ENCODE peak calls at places on chromosome 13, in eight cellular contexts. One of them, this sample, is unnamed.

GRCh38 chr13:31970237-31970930 is 61.2 kb upstream of the FRY start:
- DNase-seq in PC-3: peak; percentile 21
- DNase-seq in right cardiac atrium: no peak
- DNase-seq in testis: no peak
- DNase-seq in tibial artery: no peak
- DNase-seq in H1: no peak
- DNase-seq in neuronal stem cell: no peak
- DNase-seq in heart left ventricle: no peak
- DNase-seq in this sample: no peak

GRCh38 chr13:82136880-82137279 is 1745.4 kb downstream of the SLITRK1 start:
- DNase-seq in PC-3: peak; percentile 20
- DNase-seq in right cardiac atrium: no peak
- DNase-seq in testis: no peak
- DNase-seq in tibial artery: no peak
- DNase-seq in H1: no peak
- DNase-seq in neuronal stem cell: no peak
- DNase-seq in heart left ventricle: no peak
- DNase-seq in this sample: no peak

GRCh38 chr13:40306817-40307216 is 359.6 kb downstream of the FOXO1 start:
- DNase-seq in PC-3: no peak
- DNase-seq in right cardiac atrium: no peak
- DNase-seq in testis: no peak
- DNase-seq in tibial artery: no peak
- DNase-seq in H1: no peak
- DNase-seq in neuronal stem cell: no peak
- DNase-seq in heart left ventricle: no peak
- DNase-seq in this sample: no peak

GRCh38 chr13:101515504-101515903 is 63.0 kb downstream of the ITGBL1 start:
- DNase-seq in PC-3: no peak
- DNase-seq in right cardiac atrium: no peak
- DNase-seq in testis: no peak
- DNase-seq in tibial artery: no peak
- DNase-seq in H1: no peak
- DNase-seq in neuronal stem cell: no peak
- DNase-seq in heart left ventricle: no peak
- DNase-seq in this sample: no peak

GRCh38 chr13:94332360-94333040 is 147.0 kb downstream of the DCT start:
- DNase-seq in PC-3: no peak
- DNase-seq in right cardiac atrium: peak; percentile 35
- DNase-seq in testis: no peak
- DNase-seq in tibial artery: no peak
- DNase-seq in H1: no peak
- DNase-seq in neuronal stem cell: no peak
- DNase-seq in heart left ventricle: no peak
- DNase-seq in this sample: no peak

GRCh38 chr13:35992964-35993363 is 138.2 kb downstream of the DCLK1 start:
- DNase-seq in PC-3: no peak
- DNase-seq in right cardiac atrium: no peak
- DNase-seq in testis: no peak
- DNase-seq in tibial artery: no peak
- DNase-seq in H1: no peak
- DNase-seq in neuronal stem cell: no peak
- DNase-seq in heart left ventricle: no peak
- DNase-seq in this sample: no peak

GRCh38 chr13:49436890-49437289 is 7.0 kb downstream of the CAB39L start:
- DNase-seq in PC-3: peak; percentile 38
- DNase-seq in right cardiac atrium: peak; percentile 61
- DNase-seq in testis: peak; percentile 43
- DNase-seq in tibial artery: peak; percentile 69
- DNase-seq in H1: no peak
- DNase-seq in neuronal stem cell: no peak
- DNase-seq in heart left ventricle: no peak
- DNase-seq in this sample: no peak

GRCh38 chr13:51032831-51033230 is 78.2 kb downstream of the C13orf42 start:
- DNase-seq in PC-3: no peak
- DNase-seq in right cardiac atrium: no peak
- DNase-seq in testis: no peak
- DNase-seq in tibial artery: no peak
- DNase-seq in H1: no peak
- DNase-seq in neuronal stem cell: no peak
- DNase-seq in heart left ventricle: no peak
- DNase-seq in this sample: no peak

GRCh38 chr13:41622545-41623429 is 165.4 kb downstream of the RGCC start:
- DNase-seq in PC-3: peak; percentile 55
- DNase-seq in right cardiac atrium: no peak
- DNase-seq in testis: no peak
- DNase-seq in tibial artery: no peak
- DNase-seq in H1: no peak
- DNase-seq in neuronal stem cell: no peak
- DNase-seq in heart left ventricle: no peak
- DNase-seq in this sample: no peak

GRCh38 chr13:41599619-41600018 is 142.3 kb downstream of the RGCC start:
- DNase-seq in PC-3: no peak
- DNase-seq in right cardiac atrium: no peak
- DNase-seq in testis: no peak
- DNase-seq in tibial artery: no peak
- DNase-seq in H1: no peak
- DNase-seq in neuronal stem cell: no peak
- DNase-seq in heart left ventricle: no peak
- DNase-seq in this sample: no peak

GRCh38 chr13:53064721-53065120 is 36.1 kb downstream of the OLFM4 start:
- DNase-seq in PC-3: no peak
- DNase-seq in right cardiac atrium: peak; percentile 23
- DNase-seq in testis: no peak
- DNase-seq in tibial artery: no peak
- DNase-seq in H1: no peak
- DNase-seq in neuronal stem cell: no peak
- DNase-seq in heart left ventricle: no peak
- DNase-seq in this sample: no peak

GRCh38 chr13:27283906-27284523 is 13.4 kb downstream of the RASL11A start:
- DNase-seq in PC-3: peak; percentile 59
- DNase-seq in right cardiac atrium: no peak
- DNase-seq in testis: peak; percentile 63
- DNase-seq in tibial artery: no peak
- DNase-seq in H1: no peak
- DNase-seq in neuronal stem cell: no peak
- DNase-seq in heart left ventricle: no peak
- DNase-seq in this sample: no peak

DNA sequence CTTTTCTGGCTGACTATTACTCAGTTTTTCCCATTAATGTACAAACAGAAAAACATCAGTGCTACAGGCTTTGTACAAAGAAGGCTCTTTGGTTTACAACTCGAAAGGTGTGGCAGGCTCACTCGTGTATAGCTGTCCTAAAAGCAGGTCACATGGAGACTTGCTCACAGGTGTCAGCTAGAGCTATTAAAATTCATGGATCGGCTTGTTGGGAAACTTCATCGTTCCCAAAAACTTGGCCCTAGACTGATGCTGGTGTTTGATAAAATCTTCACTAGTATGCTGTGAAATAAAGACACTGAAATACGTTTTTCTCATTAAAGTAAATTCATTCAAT is 64.9 kb downstream of the MBNL2 start:
- DNase-seq in PC-3: no peak
- DNase-seq in right cardiac atrium: no peak
- DNase-seq in testis: no peak
- DNase-seq in tibial artery: no peak
- DNase-seq in H1: no peak
- DNase-seq in neuronal stem cell: no peak
- DNase-seq in heart left ventricle: no peak
- DNase-seq in this sample: no peak
- H3K4me1 ChIP-seq in PC-3: peaks cover 29% of the 10 kb centered on the region
- H3K4me1 ChIP-seq in right cardiac atrium: peaks cover 14% of the 10 kb centered on the region
- H3K4me1 ChIP-seq in testis: no peaks in the 10 kb centered on the region
- H3K4me1 ChIP-seq in tibial artery: peaks cover 48% of the 10 kb centered on the region
- H3K4me1 ChIP-seq in H1: no peaks in the 10 kb centered on the region
- H3K4me1 ChIP-seq in neuronal stem cell: no peaks in the 10 kb centered on the region
- H3K4me1 ChIP-seq in heart left ventricle: peaks cover 10% of the 10 kb centered on the region
- H3K4me1 ChIP-seq in this sample: no peaks in the 10 kb centered on the region

GRCh38 chr13:21063031-21063430 is 1.6 kb upstream of the LATS2 start:
- DNase-seq in PC-3: no peak
- DNase-seq in right cardiac atrium: no peak
- DNase-seq in testis: no peak
- DNase-seq in tibial artery: no peak
- DNase-seq in H1: no peak
- DNase-seq in neuronal stem cell: no peak
- DNase-seq in heart left ventricle: no peak
- DNase-seq in this sample: no peak

GRCh38 chr13:21061077-21061945 is at the start of gene LATS2:
- DNase-seq in PC-3: peak; percentile 94
- DNase-seq in right cardiac atrium: peak; percentile 96
- DNase-seq in testis: peak; percentile 97
- DNase-seq in tibial artery: peak; percentile 98
- DNase-seq in H1: peak; percentile 80
- DNase-seq in neuronal stem cell: peak; percentile 94
- DNase-seq in heart left ventricle: peak; percentile 98
- DNase-seq in this sample: peak; percentile 85

GRCh38 chr13:21060827-21061076 is 634 bp downstream of the LATS2 start:
- DNase-seq in PC-3: no peak
- DNase-seq in right cardiac atrium: no peak
- DNase-seq in testis: no peak
- DNase-seq in tibial artery: peak; percentile 73
- DNase-seq in H1: no peak
- DNase-seq in neuronal stem cell: no peak
- DNase-seq in heart left ventricle: peak; percentile 77
- DNase-seq in this sample: no peak

GRCh38 chr13:21058361-21058760 is 3.0 kb downstream of the LATS2 start:
- DNase-seq in PC-3: peak; percentile 58
- DNase-seq in right cardiac atrium: no peak
- DNase-seq in testis: no peak
- DNase-seq in tibial artery: no peak
- DNase-seq in H1: no peak
- DNase-seq in neuronal stem cell: no peak
- DNase-seq in heart left ventricle: no peak
- DNase-seq in this sample: no peak

DNA sequence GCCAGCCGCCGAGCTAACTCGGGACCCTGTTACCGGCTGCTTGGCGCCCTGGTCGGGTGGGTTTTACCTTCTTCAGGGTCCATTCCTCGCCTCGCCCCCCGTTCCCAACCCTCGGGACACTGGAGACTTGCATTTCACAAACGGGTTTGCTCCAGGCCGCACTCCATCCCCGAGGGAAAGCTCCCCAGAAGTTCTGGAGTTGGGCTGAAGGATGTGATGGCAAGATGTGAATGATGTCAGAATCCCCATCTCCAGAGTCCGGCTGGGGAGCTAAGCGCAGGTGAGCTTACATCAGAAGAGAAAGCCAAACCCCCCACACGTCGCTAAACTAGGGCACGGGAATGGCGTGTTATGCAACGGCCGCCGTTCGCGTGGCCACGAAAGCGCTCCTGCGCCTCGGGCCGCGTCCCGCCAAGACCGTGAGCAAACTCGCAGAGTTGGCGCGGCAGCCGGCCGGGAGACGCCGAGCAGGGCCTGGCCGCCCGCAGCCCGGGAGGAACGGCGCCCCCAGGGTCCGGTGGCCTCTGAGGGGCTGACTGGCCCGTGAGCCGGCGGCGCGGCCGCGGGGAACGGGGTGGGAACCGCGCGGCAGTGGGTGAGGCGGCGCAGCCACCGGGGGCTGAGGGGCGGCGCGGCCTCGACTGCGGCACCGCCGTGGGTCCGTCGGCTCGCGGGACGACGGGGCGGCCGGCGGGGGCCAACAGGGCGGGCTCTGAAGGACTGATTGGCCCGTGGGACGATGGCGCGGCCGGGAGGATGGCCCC is 1.1 kb downstream of the LATS2 start:
- DNase-seq in PC-3: peak; percentile 33
- DNase-seq in right cardiac atrium: peak; percentile 58
- DNase-seq in testis: peak; percentile 51
- DNase-seq in tibial artery: peak; percentile 78
- DNase-seq in H1: no peak
- DNase-seq in neuronal stem cell: no peak
- DNase-seq in heart left ventricle: peak; percentile 76
- DNase-seq in this sample: no peak
- H3K4me1 ChIP-seq in PC-3: peaks cover 18% of the 10 kb centered on the region
- H3K4me1 ChIP-seq in right cardiac atrium: peaks cover 4% of the 10 kb centered on the region
- H3K4me1 ChIP-seq in testis: no peaks in the 10 kb centered on the region
- H3K4me1 ChIP-seq in tibial artery: peaks cover 58% of the 10 kb centered on the region
- H3K4me1 ChIP-seq in H1: peaks cover 5% of the 10 kb centered on the region
- H3K4me1 ChIP-seq in neuronal stem cell: peaks cover 7% of the 10 kb centered on the region
- H3K4me1 ChIP-seq in heart left ventricle: peaks cover 25% of the 10 kb centered on the region
- H3K4me1 ChIP-seq in this sample: no peaks in the 10 kb centered on the region

GRCh38 chr13:48400090-48400694 is 12.7 kb downstream of the LPAR6 start:
- DNase-seq in PC-3: peak; percentile 26
- DNase-seq in right cardiac atrium: no peak
- DNase-seq in testis: no peak
- DNase-seq in tibial artery: no peak
- DNase-seq in H1: no peak
- DNase-seq in neuronal stem cell: no peak
- DNase-seq in heart left ventricle: no peak
- DNase-seq in this sample: no peak
- H3K4me1 ChIP-seq in PC-3: peaks cover 36% of the 10 kb centered on the region
- H3K4me1 ChIP-seq in right cardiac atrium: no peaks in the 10 kb centered on the region
- H3K4me1 ChIP-seq in testis: peaks cover 25% of the 10 kb centered on the region
- H3K4me1 ChIP-seq in tibial artery: peaks cover 71% of the 10 kb centered on the region
- H3K4me1 ChIP-seq in H1: no peaks in the 10 kb centered on the region
- H3K4me1 ChIP-seq in neuronal stem cell: no peaks in the 10 kb centered on the region
- H3K4me1 ChIP-seq in heart left ventricle: peaks cover 10% of the 10 kb centered on the region
- H3K4me1 ChIP-seq in this sample: no peaks in the 10 kb centered on the region

GRCh38 chr13:112715715-112716460 is 26.1 kb downstream of the ATP11A start:
- DNase-seq in PC-3: no peak
- DNase-seq in right cardiac atrium: peak; percentile 5
- DNase-seq in testis: no peak
- DNase-seq in tibial artery: peak; percentile 62
- DNase-seq in H1: no peak
- DNase-seq in neuronal stem cell: no peak
- DNase-seq in heart left ventricle: no peak
- DNase-seq in this sample: no peak

GRCh38 chr13:112714772-112715569 is 25.1 kb downstream of the ATP11A start:
- DNase-seq in PC-3: no peak
- DNase-seq in right cardiac atrium: peak; percentile 14
- DNase-seq in testis: no peak
- DNase-seq in tibial artery: peak; percentile 60
- DNase-seq in H1: no peak
- DNase-seq in neuronal stem cell: no peak
- DNase-seq in heart left ventricle: no peak
- DNase-seq in this sample: no peak

GRCh38 chr13:112713517-112714253 is 23.8 kb downstream of the ATP11A start:
- DNase-seq in PC-3: no peak
- DNase-seq in right cardiac atrium: no peak
- DNase-seq in testis: peak; percentile 56
- DNase-seq in tibial artery: peak; percentile 48
- DNase-seq in H1: no peak
- DNase-seq in neuronal stem cell: no peak
- DNase-seq in heart left ventricle: no peak
- DNase-seq in this sample: no peak

GRCh38 chr13:112712451-112712881 is 22.6 kb downstream of the ATP11A start:
- DNase-seq in PC-3: no peak
- DNase-seq in right cardiac atrium: peak; percentile 14
- DNase-seq in testis: no peak
- DNase-seq in tibial artery: no peak
- DNase-seq in H1: no peak
- DNase-seq in neuronal stem cell: no peak
- DNase-seq in heart left ventricle: no peak
- DNase-seq in this sample: no peak

GRCh38 chr13:112714366-112714765 is 24.5 kb downstream of the ATP11A start:
- DNase-seq in PC-3: no peak
- DNase-seq in right cardiac atrium: peak; percentile 9
- DNase-seq in testis: no peak
- DNase-seq in tibial artery: no peak
- DNase-seq in H1: no peak
- DNase-seq in neuronal stem cell: no peak
- DNase-seq in heart left ventricle: no peak
- DNase-seq in this sample: no peak
- H3K4me1 ChIP-seq in PC-3: peaks cover 15% of the 10 kb centered on the region
- H3K4me1 ChIP-seq in right cardiac atrium: peaks cover 10% of the 10 kb centered on the region
- H3K4me1 ChIP-seq in testis: peaks cover 36% of the 10 kb centered on the region
- H3K4me1 ChIP-seq in tibial artery: peaks cover 24% of the 10 kb centered on the region
- H3K4me1 ChIP-seq in H1: peaks cover 13% of the 10 kb centered on the region
- H3K4me1 ChIP-seq in neuronal stem cell: peaks cover 42% of the 10 kb centered on the region
- H3K4me1 ChIP-seq in heart left ventricle: peaks cover 37% of the 10 kb centered on the region
- H3K4me1 ChIP-seq in this sample: peaks cover 17% of the 10 kb centered on the region

GRCh38 chr13:45472171-45472705 is 7.5 kb downstream of the COG3 start:
- DNase-seq in PC-3: peak; percentile 67
- DNase-seq in right cardiac atrium: no peak
- DNase-seq in testis: no peak
- DNase-seq in tibial artery: no peak
- DNase-seq in H1: no peak
- DNase-seq in neuronal stem cell: no peak
- DNase-seq in heart left ventricle: no peak
- DNase-seq in this sample: no peak
- H3K4me1 ChIP-seq in PC-3: peaks cover 16% of the 10 kb centered on the region
- H3K4me1 ChIP-seq in right cardiac atrium: no peaks in the 10 kb centered on the region
- H3K4me1 ChIP-seq in testis: peaks cover 12% of the 10 kb centered on the region
- H3K4me1 ChIP-seq in tibial artery: peaks cover 13% of the 10 kb centered on the region
- H3K4me1 ChIP-seq in H1: no peaks in the 10 kb centered on the region
- H3K4me1 ChIP-seq in neuronal stem cell: no peaks in the 10 kb centered on the region
- H3K4me1 ChIP-seq in heart left ventricle: no peaks in the 10 kb centered on the region
- H3K4me1 ChIP-seq in this sample: peaks cover 1% of the 10 kb centered on the region